ENCODE peak calls at places on chromosomes 12 and 14, in four cellular contexts. Y is naive thymus-derived CD4-positive, alpha-beta T cell; V is left ventricle myocardium inferior; P is psoas muscle. Z is an unnamed sample.
A peak's percentile ranks its signal among the peaks of the same experiment; 100 is the strongest.

GRCh38 chr14:36757730-36758286 is 96.1 kb downstream of the PAX9 start:
- DNase-seq in Y (no peak), V (no peak), P (no peak), Z (no peak)

GRCh38 chr12:22529281-22530060 is 14.9 kb downstream of the C2CD5 start:
- DNase-seq in Y (no peak), V (no peak), P (no peak), Z (no peak)

GRCh38 chr14:95072310-95072709 is 85.0 kb downstream of the DICER1 start:
- DNase-seq in Y (no peak), V (no peak), P (no peak), Z (no peak)

GRCh38 chr12:54578778-54579177 is 9.7 kb downstream of the PPP1R1A start:
- DNase-seq in Y (no peak), V (no peak), P (no peak), Z (no peak)

GRCh38 chr12:45893240-45893639 is 97.1 kb downstream of the SCAF11 start:
- DNase-seq in Y (no peak), V (no peak), P (no peak), Z (peak; percentile 14)

GRCh38 chr14:53567236-53567785 is 389.3 kb downstream of the BMP4 start:
- DNase-seq in Y (no peak), V (no peak), P (no peak), Z (no peak)

GRCh38 chr12:97716356-97716755 is 253.8 kb downstream of the RMST start:
- DNase-seq in Y (no peak), V (no peak), P (no peak), Z (no peak)

GRCh38 chr12:128078311-128078851 is 188.6 kb upstream of the TMEM132C start:
- DNase-seq in Y (no peak), V (no peak), P (no peak), Z (no peak)

GRCh38 chr12:53048033-53048779 is 1.7 kb upstream of the TNS2 start:
- DNase-seq in Y (no peak), V (peak; percentile 81), P (peak; percentile 93), Z (peak; percentile 64)

GRCh38 chr12:43401096-43401495 is 150.9 kb downstream of the ADAMTS20 start:
- DNase-seq in Y (no peak), V (no peak), P (no peak), Z (no peak)

GRCh38 chr12:103840399-103840880 is 594 bp downstream of the NT5DC3 start:
- DNase-seq in Y (no peak), V (peak; percentile 22), P (peak; percentile 65), Z (no peak)

GRCh38 chr12:95774311-95775045 is 16.1 kb downstream of the NTN4 start:
- DNase-seq in Y (no peak), V (no peak), P (no peak), Z (no peak)

GRCh38 chr14:71049435-71050147 is 142.3 kb downstream of the PCNX1 start:
- DNase-seq in Y (no peak), V (no peak), P (no peak), Z (no peak)

GRCh38 chr12:90652280-90652679 is 302.7 kb downstream of the CCER1 start:
- DNase-seq in Y (no peak), V (no peak), P (no peak), Z (no peak)

GRCh38 chr12:77796775-77797174 is 33.9 kb upstream of the NAV3 start:
- DNase-seq in Y (no peak), V (no peak), P (no peak), Z (no peak)

GRCh38 chr12:116545936-116546335 is 13.2 kb upstream of the MAP1LC3B2 start:
- DNase-seq in Y (no peak), V (no peak), P (no peak), Z (no peak)

GRCh38 chr14:20551606-20552005 is 9.2 kb downstream of the RNASE9 start:
- DNase-seq in Y (no peak), V (no peak), P (no peak), Z (no peak)

GRCh38 chr12:85740190-85740589 is 96.0 kb downstream of the RASSF9 start:
- DNase-seq in Y (no peak), V (no peak), P (no peak), Z (no peak)

GRCh38 chr12:989051-989450 is 2.0 kb upstream of the ERC1 start:
- DNase-seq in Y (no peak), V (no peak), P (no peak), Z (no peak)

GRCh38 chr14:22535916-22536315 is 53.1 kb downstream of the DAD1 start:
- DNase-seq in Y (no peak), V (no peak), P (no peak), Z (no peak)

GRCh38 chr14:100612879-100613455 is 25.8 kb upstream of the BEGAIN start:
- DNase-seq in Y (no peak), V (no peak), P (no peak), Z (no peak)

GRCh38 chr12:42790761-42791151 is 201.2 kb upstream of the PRICKLE1 start:
- DNase-seq in Y (no peak), V (no peak), P (no peak), Z (no peak)

GRCh38 chr12:45959025-45959424 is 31.3 kb downstream of the SCAF11 start:
- DNase-seq in Y (no peak), V (no peak), P (no peak), Z (no peak)

GRCh38 chr12:6230321-6231110 is 30.3 kb downstream of the CD9 start:
- DNase-seq in Y (peak; percentile 33), V (peak; percentile 42), P (peak; percentile 77), Z (peak; percentile 63)

GRCh38 chr14:54893151-54893760 is 9.4 kb downstream of the GCH1 start:
- DNase-seq in Y (no peak), V (no peak), P (no peak), Z (no peak)

GRCh38 chr12:51270847-51271518 is 768 bp upstream of the SMAGP start:
- DNase-seq in Y (no peak), V (no peak), P (no peak), Z (no peak)

GRCh38 chr14:99742074-99742473 is 51.1 kb upstream of the EML1 start:
- DNase-seq in Y (no peak), V (no peak), P (no peak), Z (no peak)

DNA sequence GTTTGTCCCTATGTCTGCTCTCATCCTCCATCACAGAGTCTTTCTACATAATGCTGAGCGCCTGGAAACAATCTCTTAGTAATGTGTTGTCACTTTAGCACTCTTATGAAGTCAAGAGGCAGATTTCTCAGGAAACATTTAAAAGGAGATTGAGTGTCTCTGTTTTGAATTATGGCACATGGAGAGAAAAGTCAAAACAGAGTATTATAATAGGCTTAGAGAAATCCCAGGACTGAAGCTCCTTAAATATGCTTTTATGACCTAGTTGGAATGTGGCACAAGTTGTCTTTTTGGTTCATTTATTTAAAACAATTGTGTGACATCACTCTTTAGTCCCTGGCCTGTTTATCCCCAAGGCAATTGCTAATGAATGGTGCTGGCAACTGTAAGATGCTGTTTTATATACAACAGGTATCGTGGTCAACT is 117.8 kb upstream of the HIF1A start:
- DNase-seq in Y (no peak), V (no peak), P (no peak), Z (no peak)
- H3K27ac ChIP-seq in Y (no peak overlapping the region), V (no peak overlapping the region), P (no peak overlapping the region), Z (no peak overlapping the region)

DNA sequence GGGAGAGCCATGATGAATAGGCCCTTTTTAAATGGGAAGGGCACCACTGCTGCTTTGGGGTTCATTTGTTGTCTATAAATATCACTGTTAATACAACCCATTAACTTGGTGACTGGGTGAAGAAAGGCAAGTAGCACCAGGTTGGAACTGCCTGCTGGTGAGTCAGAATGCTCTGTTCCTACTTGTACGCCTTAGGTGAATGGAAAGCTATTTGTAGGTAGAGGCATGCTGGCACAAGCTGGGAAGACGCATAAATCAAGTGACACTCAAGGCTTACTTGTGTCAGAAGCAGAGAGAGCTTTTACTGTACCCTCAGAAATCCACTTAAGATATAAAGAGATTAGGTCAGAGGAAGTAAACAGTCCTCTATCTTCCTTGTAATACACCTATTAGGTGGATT is 142.5 kb downstream of the TMX1 start:
- DNase-seq in Y (no peak), V (no peak), P (no peak), Z (no peak)
- H3K27ac ChIP-seq in Y (no peak overlapping the region), V (no peak overlapping the region), P (no peak overlapping the region), Z (no peak overlapping the region)

GRCh38 chr14:50225067-50225973 is 6.1 kb downstream of the SOS2 start:
- DNase-seq in Y (no peak), V (no peak), P (no peak), Z (no peak)

GRCh38 chr14:50228313-50228712 is 3.1 kb downstream of the SOS2 start:
- DNase-seq in Y (no peak), V (no peak), P (no peak), Z (no peak)

GRCh38 chr14:50229646-50230045 is 1.7 kb downstream of the SOS2 start:
- DNase-seq in Y (no peak), V (no peak), P (no peak), Z (no peak)

GRCh38 chr14:50222061-50222613 is 9.2 kb downstream of the SOS2 start:
- DNase-seq in Y (no peak), V (no peak), P (no peak), Z (no peak)

GRCh38 chr14:50225974-50226297 is 5.4 kb downstream of the SOS2 start:
- DNase-seq in Y (no peak), V (no peak), P (no peak), Z (no peak)
- H3K27ac ChIP-seq in Y (no peak overlapping the region), V (peak overlapping the region; percentile 84), P (peak overlapping the region; percentile 64), Z (no peak overlapping the region)

GRCh38 chr12:120720972-120721801 is 4.4 kb upstream of the ACADS start:
- DNase-seq in Y (no peak), V (no peak), P (peak; percentile 58), Z (no peak)
- H3K27ac ChIP-seq in Y (no peak overlapping the region), V (peak overlapping the region; percentile 55), P (peak overlapping the region; percentile 83), Z (peak overlapping the region; percentile 27)

DNA sequence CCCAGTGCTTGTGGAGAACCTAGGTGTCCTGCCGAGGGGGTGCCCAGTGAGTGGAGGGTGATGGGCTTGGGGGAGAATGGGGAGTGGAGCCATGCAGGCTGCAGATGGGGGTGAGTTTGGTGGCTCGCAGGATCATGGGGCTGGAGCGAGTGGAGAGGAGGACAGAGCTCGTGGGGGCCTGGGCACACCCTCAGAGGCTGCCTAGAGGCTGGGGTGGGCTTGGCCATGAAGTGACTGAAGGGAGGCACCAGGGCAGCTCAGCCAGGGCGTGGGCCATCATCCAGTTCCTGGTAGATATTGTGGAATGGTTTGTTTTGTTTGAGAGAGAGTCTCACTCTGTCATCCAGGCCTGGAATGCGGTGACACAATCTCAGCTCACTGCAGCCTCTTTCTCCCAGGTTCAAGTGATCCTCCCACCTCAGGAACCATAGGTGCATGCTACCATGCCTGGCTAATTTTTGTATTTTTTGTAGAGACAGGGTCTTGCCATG is 43.4 kb upstream of the AMN start:
- DNase-seq in Y (no peak), V (no peak), P (no peak), Z (no peak)
- H3K27ac ChIP-seq in Y (no peak overlapping the region), V (no peak overlapping the region), P (no peak overlapping the region), Z (no peak overlapping the region)

DNA sequence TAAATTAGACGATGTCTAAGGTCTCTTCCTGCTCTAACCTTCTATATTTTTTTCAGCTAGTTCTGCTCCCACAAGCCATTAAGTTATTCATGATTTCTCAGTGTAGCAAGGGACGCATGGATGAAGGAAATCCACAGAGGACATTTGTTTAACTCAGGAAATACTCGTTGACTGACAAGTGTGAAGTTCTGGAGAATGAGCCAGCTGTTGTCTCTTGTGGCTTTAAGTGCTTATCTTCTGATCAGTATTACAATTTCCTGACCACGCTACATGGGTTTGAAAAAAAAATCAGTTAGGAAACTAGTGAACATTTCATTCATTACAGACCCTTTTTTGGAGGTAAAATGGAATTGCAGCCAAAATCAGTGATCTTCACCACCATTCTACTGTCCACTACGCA is 53.2 kb downstream of the GUCY2C start:
- DNase-seq in Y (no peak), V (no peak), P (no peak), Z (no peak)
- H3K27ac ChIP-seq in Y (no peak overlapping the region), V (peak overlapping the region; percentile 2), P (no peak overlapping the region), Z (no peak overlapping the region)

GRCh38 chr14:68780358-68781160 is 12.3 kb downstream of the ZFP36L1 start:
- DNase-seq in Y (no peak), V (peak; percentile 73), P (peak; percentile 73), Z (peak; percentile 27)
- H3K27ac ChIP-seq in Y (peak overlapping the region; percentile 65), V (peak overlapping the region; percentile 78), P (peak overlapping the region; percentile 88), Z (no peak overlapping the region)

GRCh38 chr14:93048843-93049242 is 66.9 kb downstream of the ITPK1 start:
- DNase-seq in Y (no peak), V (no peak), P (no peak), Z (no peak)
- H3K27ac ChIP-seq in Y (no peak overlapping the region), V (peak overlapping the region; percentile 63), P (no peak overlapping the region), Z (no peak overlapping the region)

Z was measured in substantia nigra.